ENCODE peak calls at places on chromosomes 16 and 17, in nine cellular contexts. B, P, Z, X, U, C, M, W and A are unnamed samples.
A peak's percentile ranks its signal among the peaks of the same experiment; 100 is the strongest.

GRCh38 chr16:56737539-56737938 is 7.6 kb downstream of the NUP93 start:
- DNase-seq in X (no peak), U (no peak), P (no peak), W (no peak), M (no peak), B (no peak), Z (no peak), C (no peak), A (no peak)

GRCh38 chr17:18181358-18181757 is 2.3 kb upstream of the ALKBH5 start:
- DNase-seq in Z (no peak), C (no peak), U (no peak), M (no peak), P (no peak), W (no peak), B (no peak), X (no peak), A (no peak)

GRCh38 chr16:66705790-66706505 is 9.4 kb upstream of the CMTM4 start:
- DNase-seq in C (peak; percentile 84), P (peak; percentile 81), X (no peak), M (no peak), W (no peak), U (no peak), B (peak; percentile 72), Z (peak; percentile 76), A (no peak)

GRCh38 chr17:57723427-57724037 is 21.6 kb downstream of the CCDC182 start:
- DNase-seq in Z (no peak), M (no peak), W (no peak), P (no peak), B (no peak), U (no peak), X (no peak), C (no peak), A (no peak)

GRCh38 chr16:10866196-10866976 is 10.6 kb upstream of the CIITA start:
- DNase-seq in X (no peak), U (no peak), M (no peak), B (no peak), W (no peak), C (no peak), Z (peak; percentile 64), P (no peak), A (no peak)

GRCh38 chr16:1863681-1864460 is 8.1 kb downstream of the MEIOB start:
- DNase-seq in M (peak; percentile 44), C (no peak), Z (no peak), B (no peak), U (no peak), P (no peak), X (no peak), W (no peak), A (no peak)

GRCh38 chr17:76405967-76406647 is 21.7 kb downstream of the SPHK1 start:
- DNase-seq in M (no peak), X (no peak), B (no peak), C (peak; percentile 46), P (no peak), U (no peak), W (no peak), Z (peak; percentile 81), A (no peak)

GRCh38 chr16:15043344-15043743 is 12.5 kb downstream of the NTAN1 start:
- DNase-seq in X (no peak), Z (no peak), C (no peak), B (no peak), W (peak; percentile 40), P (no peak), U (no peak), M (no peak), A (peak; percentile 38)

GRCh38 chr16:67641779-67642708 is 2.9 kb upstream of the CARMIL2 start:
- DNase-seq in C (no peak), B (peak; percentile 74), M (no peak), X (no peak), U (peak; percentile 89), Z (peak; percentile 81), W (no peak), P (peak; percentile 89), A (no peak)

GRCh38 chr16:15660203-15660601 is 10.2 kb downstream of the NDE1 start:
- DNase-seq in C (no peak), W (no peak), Z (no peak), B (no peak), P (peak; percentile 18), U (no peak), X (no peak), M (no peak), A (no peak)

GRCh38 chr17:69643686-69644085 is 229.2 kb downstream of the MAP2K6 start:
- DNase-seq in P (no peak), M (no peak), C (no peak), Z (no peak), W (no peak), B (no peak), X (no peak), U (no peak), A (no peak)

GRCh38 chr17:34706029-34706428 is 126.6 kb downstream of the TMEM132E start:
- DNase-seq in P (no peak), X (no peak), U (no peak), W (no peak), B (no peak), Z (peak; percentile 13), M (no peak), C (no peak), A (peak; percentile 27)

GRCh38 chr17:22507823-22508222 is 815.5 kb downstream of the KCNJ18 start:
- DNase-seq in X (no peak), B (no peak), Z (no peak), M (peak; percentile 41), P (no peak), U (peak; percentile 18), C (no peak), W (no peak), A (no peak)

GRCh38 chr16:46612121-46612520 is 9.1 kb downstream of the SHCBP1 start:
- DNase-seq in Z (no peak), W (no peak), U (no peak), P (no peak), M (no peak), B (no peak), X (no peak), C (no peak), A (no peak)

GRCh38 chr16:78906135-78906534 is 694.4 kb downstream of the MAF start:
- DNase-seq in W (no peak), Z (no peak), P (no peak), C (no peak), U (no peak), M (no peak), B (no peak), X (no peak), A (no peak)

GRCh38 chr17:32912218-32912897 is 15.6 kb upstream of the TMEM98 start:
- DNase-seq in C (peak; percentile 84), M (peak; percentile 76), B (peak; percentile 87), W (no peak), Z (peak; percentile 29), U (no peak), P (peak; percentile 83), X (no peak), A (no peak)
- TF ChIP-seq CTCF in C (peak; percentile 32), M (no peak), B (no peak), W (peak; percentile 19), Z (no peak), U (no peak), P (no peak), X (no peak), A (no peak)

DNA sequence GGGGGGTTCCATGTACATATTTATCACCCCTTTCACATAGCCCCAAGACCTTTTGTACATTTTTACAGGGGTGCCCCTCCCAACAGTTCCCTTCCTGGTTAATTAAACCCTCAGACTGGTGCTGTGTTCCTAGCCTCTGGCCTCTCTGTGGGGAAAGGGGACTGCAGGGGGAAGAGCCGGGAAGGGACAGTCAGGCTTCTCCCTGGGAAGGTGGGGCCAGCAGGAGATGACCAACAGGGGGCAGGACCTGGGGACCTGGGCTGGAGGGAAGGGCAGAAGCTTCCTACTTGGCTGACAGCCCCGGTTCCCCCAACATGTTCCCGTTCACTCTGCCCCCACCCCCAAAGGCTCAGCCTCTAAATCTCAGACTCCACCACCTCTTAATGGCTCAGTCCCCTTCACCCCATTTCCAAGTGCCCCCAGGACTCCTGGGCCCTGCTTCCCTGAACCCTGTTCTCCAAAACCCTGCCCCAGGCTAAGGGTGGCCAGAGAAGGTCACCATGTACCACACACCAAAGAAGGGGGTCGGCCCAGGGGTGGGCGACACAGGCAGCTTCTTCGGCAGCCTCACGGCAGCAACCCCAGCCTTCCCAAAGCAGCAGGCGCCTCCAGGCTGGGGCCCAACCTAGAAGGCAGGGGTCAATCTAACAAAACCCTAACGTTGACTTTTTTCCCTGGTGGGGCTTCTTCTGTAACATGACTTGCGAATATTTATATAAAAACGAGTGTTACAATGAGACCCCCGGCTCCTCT is 12.0 kb downstream of the FBRS start:
- DNase-seq in U (no peak), B (no peak), C (no peak), M (no peak), W (no peak), X (no peak), Z (no peak), P (no peak), A (no peak)
- TF ChIP-seq CTCF in U (no peak), B (no peak), C (no peak), M (no peak), W (peak; percentile 10), X (no peak), Z (no peak), P (no peak), A (no peak)

GRCh38 chr16:22144520-22144919 is 17.8 kb upstream of the SDR42E2 start:
- DNase-seq in M (no peak), W (no peak), U (no peak), C (no peak), X (no peak), B (no peak), Z (no peak), P (no peak), A (no peak)

GRCh38 chr16:22139008-22139407 is 23.3 kb upstream of the SDR42E2 start:
- DNase-seq in P (no peak), B (peak; percentile 60), Z (no peak), W (no peak), U (no peak), X (no peak), M (no peak), C (no peak), A (no peak)

GRCh38 chr16:22138482-22138881 is 23.8 kb upstream of the SDR42E2 start:
- DNase-seq in U (no peak), X (no peak), W (no peak), B (no peak), P (no peak), C (no peak), M (no peak), Z (no peak), A (no peak)

GRCh38 chr16:22139732-22140131 is 22.6 kb upstream of the SDR42E2 start:
- DNase-seq in X (no peak), U (no peak), B (no peak), P (no peak), M (no peak), Z (no peak), C (no peak), W (no peak), A (no peak)

DNA sequence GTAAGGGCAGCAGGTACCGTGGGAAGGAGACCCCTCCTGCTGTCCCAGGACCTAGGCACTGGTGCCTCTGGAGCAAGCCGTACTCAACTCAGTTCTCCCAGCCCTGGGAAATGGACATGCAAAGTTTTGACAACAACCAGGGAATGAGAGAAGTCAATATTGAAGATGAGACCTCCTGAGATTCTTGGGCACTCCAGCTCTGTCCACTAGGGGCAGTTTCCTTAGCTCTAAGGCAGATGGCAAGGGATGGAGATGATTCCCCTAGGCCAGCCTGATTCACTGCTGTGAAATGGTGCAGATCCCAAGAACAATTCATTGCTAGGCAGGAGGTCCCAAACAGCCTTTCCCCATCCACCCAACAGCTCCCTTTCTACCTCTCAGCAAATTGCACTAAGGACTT is 20.6 kb upstream of the SDR42E2 start:
- DNase-seq in Z (no peak), M (peak; percentile 54), C (no peak), P (no peak), W (no peak), U (no peak), X (no peak), B (no peak), A (peak; percentile 36)
- TF ChIP-seq CTCF in Z (no peak), M (peak; percentile 35), C (no peak), P (no peak), W (peak; percentile 57), U (no peak), X (no peak), B (no peak), A (no peak)

GRCh38 chr16:89410794-89411309 is 79.5 kb downstream of the ANKRD11 start:
- DNase-seq in X (no peak), W (no peak), B (peak; percentile 73), M (no peak), U (peak; percentile 44), Z (peak; percentile 43), P (peak; percentile 78), C (peak; percentile 62), A (peak; percentile 29)
- TF ChIP-seq CTCF in X (no peak), W (no peak), B (no peak), M (no peak), U (no peak), Z (peak; percentile 11), P (no peak), C (no peak), A (no peak)